ENCODE peak calls at places on chromosomes 5 and 9, in ten cellular contexts. I is mesendoderm; D is tibial artery; E is suprapubic skin; M is stomach; P is heart left ventricle; N is fibroblast of pulmonary artery; Z is A549; Q is CD8-positive, alpha-beta T cell; J is skeletal muscle cell. F is an unnamed sample.

GRCh38 chr9:78986446-78986845 is 585.3 kb upstream of the TLE4 start:
- DNase-seq in I (no peak), D (no peak), E (no peak), M (no peak), P (no peak), N (no peak), Z (no peak), Q (no peak), J (no peak), F (no peak)

GRCh38 chr9:123131258-123131657 is 97.8 kb downstream of the GPR21 start:
- DNase-seq in I (peak), D (no peak), E (no peak), M (no peak), P (no peak), N (peak), Z (no peak), Q (no peak), J (no peak), F (peak)

GRCh38 chr5:27978322-27978721 is 939.9 kb upstream of the CDH9 start:
- DNase-seq in I (no peak), D (no peak), E (no peak), M (no peak), P (no peak), N (no peak), Z (no peak), Q (no peak), J (no peak), F (no peak)

GRCh38 chr5:169637856-169638190 is 748 bp downstream of the DOCK2 start:
- DNase-seq in I (peak), D (no peak), E (no peak), M (peak), P (no peak), N (no peak), Z (no peak), Q (peak), J (no peak), F (no peak)

GRCh38 chr5:109911731-109912130 is 222.0 kb downstream of the MAN2A1 start:
- DNase-seq in I (no peak), D (no peak), E (no peak), M (no peak), P (no peak), N (peak), Z (no peak), Q (no peak), J (peak), F (no peak)

GRCh38 chr5:56606202-56606601 is 209.1 kb upstream of the MAP3K1 start:
- DNase-seq in I (no peak), D (no peak), E (no peak), M (no peak), P (no peak), N (no peak), Z (no peak), Q (no peak), J (no peak), F (no peak)

GRCh38 chr5:56147679-56148230 is 85.4 kb downstream of the ANKRD55 start:
- DNase-seq in I (no peak), D (no peak), E (no peak), M (no peak), P (no peak), N (no peak), Z (no peak), Q (no peak), J (no peak), F (no peak)

GRCh38 chr9:137317021-137317978 is 15.2 kb upstream of the NRARP start:
- DNase-seq in I (no peak), D (peak), E (no peak), M (peak), P (no peak), N (no peak), Z (no peak), Q (no peak), J (no peak), F (no peak)

GRCh38 chr5:131564229-131564652 is 70.8 kb downstream of the RAPGEF6 start:
- DNase-seq in I (no peak), D (no peak), E (no peak), M (no peak), P (no peak), N (no peak), Z (no peak), Q (no peak), J (no peak), F (no peak)

GRCh38 chr5:145619806-145620205 is 215.3 kb downstream of the PRELID2 start:
- DNase-seq in I (no peak), D (no peak), E (no peak), M (no peak), P (no peak), N (no peak), Z (no peak), Q (no peak), J (no peak), F (no peak)

GRCh38 chr5:134758504-134759341 is at the start of gene DDX46:
- DNase-seq in I (peak), D (peak), E (peak), M (peak), P (peak), N (peak), Z (peak), Q (peak), J (peak), F (peak)

GRCh38 chr5:126003309-126003708 is 419.9 kb upstream of the GRAMD2B start:
- DNase-seq in I (no peak), D (peak), E (no peak), M (peak), P (peak), N (peak), Z (no peak), Q (no peak), J (peak), F (no peak)

GRCh38 chr9:76018767-76019166 is 128.3 kb downstream of the PCSK5 start:
- DNase-seq in I (peak), D (no peak), E (no peak), M (no peak), P (no peak), N (no peak), Z (no peak), Q (no peak), J (no peak), F (no peak)

GRCh38 chr9:16637218-16637617 is 233.3 kb downstream of the BNC2 start:
- DNase-seq in I (no peak), D (no peak), E (no peak), M (no peak), P (no peak), N (no peak), Z (no peak), Q (no peak), J (no peak), F (no peak)

GRCh38 chr5:459562-460412 is 16.8 kb downstream of the EXOC3 start:
- DNase-seq in I (no peak), D (peak), E (peak), M (no peak), P (no peak), N (no peak), Z (no peak), Q (no peak), J (no peak), F (no peak)

GRCh38 chr5:151098185-151098813 is 17.5 kb upstream of the TNIP1 start:
- DNase-seq in I (no peak), D (no peak), E (no peak), M (no peak), P (no peak), N (no peak), Z (no peak), Q (no peak), J (no peak), F (no peak)

GRCh38 chr9:112753725-112754124 is 3.2 kb downstream of the SNX30 start:
- DNase-seq in I (peak), D (no peak), E (no peak), M (no peak), P (no peak), N (peak), Z (no peak), Q (no peak), J (peak), F (no peak)

GRCh38 chr5:98568336-98568735 is 205.1 kb upstream of the RGMB start:
- DNase-seq in I (no peak), D (no peak), E (no peak), M (no peak), P (no peak), N (no peak), Z (no peak), Q (no peak), J (no peak), F (no peak)

GRCh38 chr9:126240835-126241234 is 85.8 kb upstream of the MVB12B start:
- DNase-seq in I (no peak), D (no peak), E (no peak), M (no peak), P (no peak), N (no peak), Z (no peak), Q (no peak), J (no peak), F (no peak)

GRCh38 chr5:65796269-65796668 is 74.3 kb downstream of the NLN start:
- DNase-seq in I (no peak), D (no peak), E (no peak), M (no peak), P (no peak), N (no peak), Z (no peak), Q (no peak), J (no peak), F (no peak)

GRCh38 chr5:108381034-108381954 is 604 bp downstream of the FBXL17 start:
- DNase-seq in I (peak), D (peak), E (peak), M (peak), P (peak), N (peak), Z (peak), Q (peak), J (no peak), F (no peak)

GRCh38 chr5:159629158-159629557 is 287.1 kb upstream of the ADRA1B start:
- DNase-seq in I (no peak), D (no peak), E (no peak), M (no peak), P (no peak), N (no peak), Z (no peak), Q (no peak), J (no peak), F (no peak)

GRCh38 chr9:76022317-76022716 is 131.8 kb downstream of the PCSK5 start:
- DNase-seq in I (no peak), D (no peak), E (no peak), M (no peak), P (no peak), N (no peak), Z (no peak), Q (no peak), J (no peak), F (no peak)

GRCh38 chr5:67303356-67303755 is 106.8 kb upstream of the CD180 start:
- DNase-seq in I (no peak), D (no peak), E (no peak), M (no peak), P (no peak), N (peak), Z (no peak), Q (no peak), J (no peak), F (no peak)

GRCh38 chr5:127723571-127723970 is 20.4 kb downstream of the CCDC192 start:
- DNase-seq in I (no peak), D (no peak), E (no peak), M (no peak), P (no peak), N (peak), Z (no peak), Q (no peak), J (no peak), F (no peak)

GRCh38 chr5:177362102-177362868 is 4.6 kb downstream of the RGS14 start:
- DNase-seq in I (no peak), D (no peak), E (no peak), M (peak), P (no peak), N (no peak), Z (no peak), Q (no peak), J (no peak), F (no peak)
- H3K4me3 ChIP-seq in I (no peak), D (no peak), E (peak), M (peak), P (no peak), N (no peak), Z (peak), Q (peak), J (no peak), F (no peak)

GRCh38 chr5:119341452-119342349 is 14.1 kb upstream of the TNFAIP8 start:
- DNase-seq in I (no peak), D (no peak), E (no peak), M (no peak), P (no peak), N (no peak), Z (no peak), Q (no peak), J (no peak), F (no peak)
- H3K4me3 ChIP-seq in I (no peak), D (no peak), E (no peak), M (no peak), P (no peak), N (no peak), Z (no peak), Q (no peak), J (no peak), F (no peak)

GRCh38 chr5:103943243-103943642 is 380.7 kb upstream of the NUDT12 start:
- DNase-seq in I (no peak), D (no peak), E (no peak), M (no peak), P (no peak), N (no peak), Z (no peak), Q (no peak), J (no peak), F (no peak)
- H3K4me3 ChIP-seq in I (no peak), D (no peak), E (no peak), M (no peak), P (no peak), N (no peak), Z (no peak), Q (no peak), J (no peak), F (no peak)

GRCh38 chr9:34669809-34670562 is 7.5 kb upstream of the CCL27 start:
- DNase-seq in I (no peak), D (no peak), E (no peak), M (no peak), P (no peak), N (no peak), Z (no peak), Q (no peak), J (no peak), F (no peak)
- H3K4me3 ChIP-seq in I (no peak), D (no peak), E (no peak), M (no peak), P (no peak), N (no peak), Z (no peak), Q (no peak), J (no peak), F (no peak)

DNA sequence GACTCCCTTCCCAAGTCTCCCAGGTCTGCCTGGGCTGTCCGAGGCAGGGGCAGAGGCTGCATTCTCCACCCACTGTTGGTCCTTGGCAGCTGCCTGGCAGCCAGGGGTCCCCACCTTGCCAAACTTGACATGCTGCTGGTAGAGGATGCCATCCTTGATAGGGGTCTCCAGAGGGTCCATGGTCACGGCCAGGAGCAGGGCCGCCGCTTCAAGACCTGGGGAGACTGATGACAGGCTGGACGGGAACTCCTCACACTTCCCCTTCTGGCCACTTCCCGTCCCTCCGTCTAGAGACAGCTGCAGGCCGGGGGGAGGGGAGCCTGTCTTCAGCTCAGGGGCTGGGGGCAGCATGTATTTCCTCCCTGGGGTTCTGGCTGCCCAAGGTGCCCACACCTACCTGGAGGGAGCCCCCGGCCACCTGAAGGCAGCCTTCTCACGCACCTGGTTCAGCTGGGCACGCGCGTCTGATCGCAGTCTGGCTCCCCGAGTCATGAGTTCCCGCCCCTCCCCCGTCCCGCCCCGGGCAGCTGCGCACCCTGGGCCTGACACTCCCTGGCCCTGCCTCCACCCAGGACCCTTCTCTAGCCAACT is at the start of gene DOK3:
- DNase-seq in I (no peak), D (peak), E (no peak), M (peak), P (no peak), N (no peak), Z (no peak), Q (no peak), J (no peak), F (no peak)
- H3K4me3 ChIP-seq in I (no peak), D (peak), E (peak), M (peak), P (peak), N (no peak), Z (no peak), Q (no peak), J (peak), F (no peak)

GRCh38 chr9:135989722-135990467 is 28.7 kb upstream of the UBAC1 start:
- DNase-seq in I (no peak), D (no peak), E (no peak), M (peak), P (no peak), N (no peak), Z (no peak), Q (peak), J (no peak), F (no peak)
- H3K4me3 ChIP-seq in I (no peak), D (no peak), E (peak), M (peak), P (no peak), N (no peak), Z (no peak), Q (peak), J (no peak), F (no peak)

GRCh38 chr5:157193699-157194424 is 13.2 kb downstream of the ITK start:
- DNase-seq in I (no peak), D (no peak), E (no peak), M (no peak), P (no peak), N (no peak), Z (no peak), Q (no peak), J (no peak), F (no peak)
- H3K4me3 ChIP-seq in I (no peak), D (no peak), E (no peak), M (no peak), P (no peak), N (no peak), Z (no peak), Q (peak), J (no peak), F (no peak)

DNA sequence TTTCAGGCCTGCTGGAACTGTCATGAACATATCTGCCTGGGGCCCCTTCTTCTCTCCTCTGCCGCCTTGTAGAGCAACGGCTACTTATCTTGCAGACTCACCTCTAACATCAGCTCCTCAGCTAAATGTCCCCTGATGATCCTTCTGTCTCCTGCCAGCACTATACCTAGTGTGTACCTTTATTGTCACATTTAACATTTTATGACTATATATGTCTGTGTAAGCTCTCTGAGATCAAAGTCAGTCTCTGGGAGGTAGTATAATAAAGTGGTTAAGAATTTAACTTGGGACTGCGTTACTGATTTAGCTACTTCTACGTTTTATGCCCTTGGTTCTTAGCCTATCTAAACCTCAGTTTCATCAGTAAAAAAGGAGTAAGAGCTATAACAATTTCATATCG is 2.2 kb downstream of the TMED7 start:
- DNase-seq in I (no peak), D (no peak), E (no peak), M (no peak), P (no peak), N (no peak), Z (no peak), Q (no peak), J (no peak), F (no peak)
- H3K4me3 ChIP-seq in I (no peak), D (peak), E (peak), M (peak), P (peak), N (peak), Z (no peak), Q (no peak), J (peak), F (peak)

DNA sequence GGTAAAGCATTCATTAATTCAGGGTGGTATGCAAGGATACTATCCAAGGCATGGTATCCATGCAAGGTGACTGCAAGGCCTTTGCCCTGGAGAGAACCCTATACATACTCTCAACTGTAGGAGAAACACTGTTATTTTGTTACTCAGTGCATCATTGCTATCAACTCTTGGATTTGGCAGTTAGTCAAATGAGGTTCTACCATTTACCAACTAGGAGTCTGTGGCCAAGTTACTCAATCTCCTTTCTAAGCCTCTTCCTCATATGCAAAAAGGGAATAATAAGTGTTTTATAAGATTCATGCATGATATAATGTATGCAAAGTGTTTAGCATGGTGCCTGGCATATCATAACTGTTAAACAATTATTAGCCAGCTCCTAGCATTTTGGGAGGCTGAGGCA is 4.0 kb downstream of the PCDHGC3 start:
- DNase-seq in I (no peak), D (no peak), E (no peak), M (no peak), P (no peak), N (peak), Z (no peak), Q (no peak), J (no peak), F (no peak)
- H3K4me3 ChIP-seq in I (no peak), D (no peak), E (peak), M (no peak), P (peak), N (no peak), Z (no peak), Q (no peak), J (peak), F (no peak)

F was measured in kidney epithelial cell.